ENCODE peak calls at places on chromosomes 2 and 18, in nine cellular contexts. F, S, X, P, M, T, N, D and B are unnamed samples.

GRCh38 chr18:63974991-63975390 is 5.1 kb downstream of the SERPINB8 start:
- DNase-seq in M (no peak), N (peak; percentile 51), F (no peak), D (no peak), X (peak; percentile 48), P (peak; percentile 37), T (peak; percentile 12), S (peak; percentile 61), B (peak; percentile 31)

GRCh38 chr2:86072271-86072858 is 33.3 kb downstream of the POLR1A start:
- DNase-seq in X (no peak), N (peak; percentile 50), F (no peak), S (no peak), M (peak; percentile 29), P (peak; percentile 30), T (no peak), D (peak; percentile 84), B (no peak)

GRCh38 chr2:102235491-102235890 is 48.7 kb downstream of the IL1RL2 start:
- DNase-seq in T (no peak), X (peak; percentile 12), F (no peak), P (no peak), N (peak; percentile 29), D (no peak), S (no peak), M (no peak), B (peak; percentile 53)

GRCh38 chr2:43948370-43948769 is 47.4 kb downstream of the LRPPRC start:
- DNase-seq in N (peak; percentile 71), T (no peak), D (no peak), X (no peak), S (no peak), P (no peak), F (no peak), M (no peak), B (no peak)

GRCh38 chr2:101175991-101176390 is 24.8 kb upstream of the TBC1D8 start:
- DNase-seq in T (no peak), M (no peak), S (no peak), P (no peak), N (peak; percentile 49), X (no peak), F (no peak), D (no peak), B (no peak)

GRCh38 chr2:109447811-109448210 is 166.0 kb downstream of the SEPTIN10 start:
- DNase-seq in P (no peak), N (no peak), X (no peak), T (no peak), D (no peak), F (no peak), M (no peak), S (no peak), B (no peak)

GRCh38 chr2:44171018-44171417 is 2.3 kb downstream of the PPM1B start:
- DNase-seq in T (no peak), F (no peak), X (peak; percentile 89), P (no peak), M (no peak), N (peak; percentile 34), S (peak; percentile 30), D (no peak), B (peak; percentile 22)

GRCh38 chr2:219253753-219254589 is at the start of gene TUBA4A:
- DNase-seq in M (peak; percentile 94), X (peak; percentile 86), T (peak; percentile 90), S (peak; percentile 79), N (peak; percentile 88), P (peak; percentile 95), F (peak; percentile 74), D (no peak), B (peak; percentile 85)

GRCh38 chr2:206250041-206250897 is 24.2 kb upstream of the ZDBF2 start:
- DNase-seq in P (no peak), F (no peak), S (no peak), T (no peak), D (no peak), M (no peak), X (no peak), N (no peak), B (no peak)